ENCODE peak calls at places on chromosome 4, in eight cellular contexts. L, B, M, A, J, P, K and C are unnamed samples.

GRCh38 chr4:143700060-143700419 is 435 bp downstream of the FREM3 start:
- DNase-seq in L (no peak), B (no peak), M (peak; percentile 46), A (peak; percentile 55), J (no peak), P (peak; percentile 9), K (no peak), C (no peak)

GRCh38 chr4:153634737-153635353 is 49.2 kb upstream of the TLR2 start:
- DNase-seq in L (peak; percentile 23), B (no peak), M (no peak), A (peak; percentile 42), J (no peak), P (peak; percentile 63), K (no peak), C (no peak)

GRCh38 chr4:6945052-6945409 is 35.4 kb downstream of the TBC1D14 start:
- DNase-seq in L (no peak), B (no peak), M (no peak), A (no peak), J (no peak), P (no peak), K (no peak), C (no peak)

GRCh38 chr4:14837860-14838259 is 164.4 kb upstream of the CPEB2 start:
- DNase-seq in L (peak; percentile 21), B (no peak), M (peak; percentile 31), A (peak; percentile 28), J (no peak), P (no peak), K (no peak), C (no peak)

GRCh38 chr4:175951794-175952193 is 113.8 kb upstream of the WDR17 start:
- DNase-seq in L (no peak), B (no peak), M (no peak), A (no peak), J (no peak), P (peak; percentile 6), K (no peak), C (no peak)

GRCh38 chr4:2412534-2412884 is 5.9 kb downstream of the ZFYVE28 start:
- DNase-seq in L (peak; percentile 83), B (no peak), M (no peak), A (peak; percentile 85), J (peak; percentile 71), P (no peak), K (no peak), C (no peak)

GRCh38 chr4:103105558-103106356 is 6.1 kb upstream of the BDH2 start:
- DNase-seq in L (no peak), B (no peak), M (no peak), A (no peak), J (no peak), P (peak; percentile 13), K (no peak), C (no peak)

GRCh38 chr4:157992038-157992706 is 180.7 kb downstream of the GASK1B start:
- DNase-seq in L (peak; percentile 57), B (peak; percentile 3), M (no peak), A (peak; percentile 78), J (no peak), P (peak; percentile 91), K (peak; percentile 5), C (peak; percentile 64)

GRCh38 chr4:5467111-5467510 is 241.2 kb downstream of the EVC2 start:
- DNase-seq in L (no peak), B (no peak), M (no peak), A (no peak), J (no peak), P (no peak), K (no peak), C (no peak)

GRCh38 chr4:118833192-118833820 is 2.6 kb downstream of the SEC24D start:
- DNase-seq in L (no peak), B (no peak), M (no peak), A (no peak), J (no peak), P (no peak), K (no peak), C (no peak)

GRCh38 chr4:52588097-52588496 is 71.0 kb downstream of the USP46 start:
- DNase-seq in L (peak; percentile 53), B (peak; percentile 2), M (peak; percentile 73), A (peak; percentile 17), J (peak; percentile 36), P (peak; percentile 41), K (no peak), C (no peak)

GRCh38 chr4:139814285-139815015 is 148.8 kb downstream of the MGST2 start:
- DNase-seq in L (no peak), B (peak; percentile 55), M (no peak), A (no peak), J (no peak), P (peak; percentile 31), K (no peak), C (peak; percentile 85)

GRCh38 chr4:40722576-40723161 is 27.1 kb upstream of the NSUN7 start:
- DNase-seq in L (peak; percentile 8), B (no peak), M (no peak), A (peak; percentile 72), J (peak; percentile 50), P (no peak), K (no peak), C (no peak)

GRCh38 chr4:106323119-106323518 is 6.8 kb downstream of the AIMP1 start:
- DNase-seq in L (no peak), B (no peak), M (no peak), A (no peak), J (no peak), P (no peak), K (no peak), C (no peak)

GRCh38 chr4:87974856-87975462 is 555 bp upstream of the SPP1 start:
- DNase-seq in L (no peak), B (no peak), M (peak; percentile 49), A (peak; percentile 24), J (no peak), P (no peak), K (no peak), C (no peak)

GRCh38 chr4:121785479-121785878 is 15.6 kb upstream of the EXOSC9 start:
- DNase-seq in L (no peak), B (no peak), M (no peak), A (no peak), J (no peak), P (peak; percentile 32), K (no peak), C (no peak)

GRCh38 chr4:183395395-183395794 is 49.0 kb upstream of the CDKN2AIP start:
- DNase-seq in L (peak; percentile 81), B (no peak), M (no peak), A (no peak), J (no peak), P (no peak), K (no peak), C (no peak)

GRCh38 chr4:180336494-180337090 is 1906.6 kb upstream of the TENM3 start:
- DNase-seq in L (no peak), B (no peak), M (no peak), A (no peak), J (no peak), P (no peak), K (no peak), C (no peak)

GRCh38 chr4:183971938-183972490 is 66.9 kb downstream of the STOX2 start:
- DNase-seq in L (no peak), B (no peak), M (no peak), A (no peak), J (no peak), P (no peak), K (no peak), C (no peak)

GRCh38 chr4:152079543-152080293 is 318.9 kb upstream of the GATB start:
- DNase-seq in L (no peak), B (no peak), M (no peak), A (no peak), J (no peak), P (no peak), K (no peak), C (no peak)

GRCh38 chr4:139028191-139028661 is 12.6 kb downstream of the NOCT start:
- DNase-seq in L (no peak), B (no peak), M (peak; percentile 62), A (peak; percentile 89), J (no peak), P (no peak), K (no peak), C (no peak)

GRCh38 chr4:156941940-156942548 is 29.6 kb downstream of the PDGFC start:
- DNase-seq in L (no peak), B (peak; percentile 70), M (peak; percentile 53), A (peak; percentile 91), J (no peak), P (peak; percentile 98), K (peak; percentile 64), C (no peak)

GRCh38 chr4:140363558-140363957 is 9.9 kb upstream of the SCOC start:
- DNase-seq in L (no peak), B (no peak), M (no peak), A (peak; percentile 33), J (no peak), P (no peak), K (no peak), C (no peak)

GRCh38 chr4:139988863-139989765 is 164.9 kb downstream of the MAML3 start:
- DNase-seq in L (peak; percentile 7), B (no peak), M (peak; percentile 36), A (peak; percentile 80), J (no peak), P (peak; percentile 93), K (no peak), C (no peak)

GRCh38 chr4:2932951-2933565 is 30.1 kb downstream of the NOP14 start:
- DNase-seq in L (no peak), B (no peak), M (no peak), A (peak; percentile 54), J (peak; percentile 42), P (no peak), K (no peak), C (peak; percentile 90)

GRCh38 chr4:1717129-1718094 is 3.7 kb downstream of the TMEM129 start:
- DNase-seq in L (no peak), B (no peak), M (peak; percentile 23), A (no peak), J (no peak), P (no peak), K (no peak), C (no peak)

GRCh38 chr4:98935633-98936032 is 6.7 kb upstream of the EIF4E start:
- DNase-seq in L (no peak), B (no peak), M (no peak), A (no peak), J (no peak), P (no peak), K (no peak), C (no peak)

GRCh38 chr4:30744957-30745640 is 24.9 kb downstream of the PCDH7 start:
- DNase-seq in L (no peak), B (no peak), M (no peak), A (no peak), J (no peak), P (peak; percentile 56), K (no peak), C (no peak)

GRCh38 chr4:13092702-13093101 is 391.4 kb downstream of the RAB28 start:
- DNase-seq in L (no peak), B (no peak), M (no peak), A (no peak), J (no peak), P (no peak), K (no peak), C (peak; percentile 29)

GRCh38 chr4:8451440-8452182 is 11.0 kb downstream of the TRMT44 start:
- DNase-seq in L (peak; percentile 63), B (no peak), M (no peak), A (no peak), J (no peak), P (no peak), K (no peak), C (no peak)

GRCh38 chr4:102439835-102440234 is 61.3 kb upstream of the NFKB1 start:
- DNase-seq in L (peak; percentile 38), B (no peak), M (no peak), A (peak; percentile 26), J (no peak), P (peak; percentile 95), K (no peak), C (no peak)